ENCODE peak calls at places on chromosomes 16 and 17, in four cellular contexts. N is cerebellar nuclear complex; Z is NCI-H2029; V is activated effector memory CD4-positive, alpha-beta T cell treated with Interleukin-2 at 50 U/mL for 16 hours. F is an unnamed sample.

GRCh38 chr16:85136213-85136704 is 24.0 kb upstream of the CIBAR2 start:
- DNase-seq in N (no peak), Z (no peak), V (no peak), F (no peak)

GRCh38 chr16:28125592-28125991 is 62.1 kb upstream of the GSG1L start:
- DNase-seq in N (no peak), Z (no peak), V (no peak), F (no peak)

GRCh38 chr17:36858119-36859002 is 78.9 kb upstream of the LHX1 start:
- DNase-seq in N (no peak), Z (no peak), V (no peak), F (no peak)

GRCh38 chr16:56888806-56889205 is 23.8 kb downstream of the SLC12A3 start:
- DNase-seq in N (no peak), Z (no peak), V (no peak), F (no peak)

GRCh38 chr17:74213897-74214386 is 571 bp downstream of the TTYH2 start:
- DNase-seq in N (no peak), Z (no peak), V (no peak), F (no peak)

GRCh38 chr17:27819171-27819544 is 18.8 kb upstream of the NOS2 start:
- DNase-seq in N (no peak), Z (no peak), V (no peak), F (no peak)

GRCh38 chr17:31313982-31314787 is at the start of gene EVI2B:
- DNase-seq in N (no peak), Z (no peak), V (no peak), F (peak)

GRCh38 chr16:25051446-25052160 is 36.4 kb upstream of the ARHGAP17 start:
- DNase-seq in N (no peak), Z (no peak), V (no peak), F (no peak)

GRCh38 chr17:50511058-50511457 is 2.8 kb downstream of the MYCBPAP start:
- DNase-seq in N (no peak), Z (no peak), V (peak), F (peak)

GRCh38 chr17:80565347-80566053 is 20.9 kb downstream of the RPTOR start:
- DNase-seq in N (no peak), Z (no peak), V (no peak), F (no peak)

GRCh38 chr16:12203780-12204351 is 227.3 kb downstream of the SNX29 start:
- DNase-seq in N (no peak), Z (no peak), V (no peak), F (no peak)

GRCh38 chr16:69350536-69351133 is 951 bp downstream of the TMED6 start:
- DNase-seq in N (no peak), Z (no peak), V (no peak), F (no peak)

GRCh38 chr17:58402047-58402446 is 15.3 kb downstream of the RNF43 start:
- DNase-seq in N (no peak), Z (no peak), V (no peak), F (no peak)

GRCh38 chr17:81719410-81720266 is 7.6 kb downstream of the SLC25A10 start:
- DNase-seq in N (no peak), Z (no peak), V (no peak), F (no peak)

GRCh38 chr16:31869511-31870201 is 4.0 kb upstream of the ZNF267 start:
- DNase-seq in N (no peak), Z (peak), V (peak), F (peak)